ENCODE peak calls at places on chromosomes 1 and 21, in four cellular contexts. C is transverse colon, X is coronary artery, K is progenitor cell of endocrine pancreas. L is an unnamed sample.

GRCh38 chr1:216936779-216937178 is 213.6 kb upstream of the ESRRG start:
- DNase-seq in C (no peak), X (no peak), K (no peak), L (no peak)

GRCh38 chr1:228647523-228648444 is 87.5 kb upstream of the RHOU start:
- DNase-seq in C (peak; percentile 44), X (peak; percentile 77), K (peak; percentile 29), L (peak; percentile 51)

GRCh38 chr1:228308085-228308601 is 98.5 kb downstream of the TRIM11 start:
- DNase-seq in C (no peak), X (peak; percentile 49), K (no peak), L (no peak)

GRCh38 chr1:61452354-61452990 is 272.5 kb downstream of the TM2D1 start:
- DNase-seq in C (no peak), X (no peak), K (no peak), L (no peak)

GRCh38 chr1:44314401-44314800 is 40.7 kb downstream of the ERI3 start:
- DNase-seq in C (no peak), X (no peak), K (no peak), L (no peak)

GRCh38 chr1:212286437-212287131 is 1.4 kb downstream of the PPP2R5A start:
- DNase-seq in C (no peak), X (peak; percentile 72), K (peak; percentile 9), L (no peak)

GRCh38 chr1:44664730-44665370 is 9.4 kb downstream of the TMEM53 start:
- DNase-seq in C (no peak), X (no peak), K (no peak), L (no peak)

GRCh38 chr1:153357076-153357852 is 390 bp upstream of the S100A9 start:
- DNase-seq in C (peak; percentile 66), X (peak; percentile 75), K (no peak), L (peak; percentile 48)

GRCh38 chr1:6724517-6725141 is 23.0 kb upstream of the DNAJC11 start:
- DNase-seq in C (no peak), X (no peak), K (no peak), L (no peak)

GRCh38 chr1:30195424-30196134 is 527.8 kb downstream of the MATN1 start:
- DNase-seq in C (no peak), X (no peak), K (no peak), L (no peak)

GRCh38 chr1:2314297-2314802 is 77.0 kb downstream of the MORN1 start:
- DNase-seq in C (peak; percentile 56), X (no peak), K (peak; percentile 70), L (peak; percentile 57)

GRCh38 chr1:189851806-189852367 is 625.8 kb downstream of the BRINP3 start:
- DNase-seq in C (no peak), X (no peak), K (no peak), L (no peak)

GRCh38 chr1:172537827-172538391 is 5.0 kb downstream of the SUCO start:
- DNase-seq in C (no peak), X (no peak), K (no peak), L (no peak)

GRCh38 chr21:33020558-33021100 is 5.1 kb upstream of the OLIG2 start:
- DNase-seq in C (no peak), X (peak; percentile 31), K (no peak), L (no peak)

GRCh38 chr1:3761296-3762010 is 9.2 kb downstream of the CCDC27 start:
- DNase-seq in C (no peak), X (no peak), K (no peak), L (no peak)

GRCh38 chr1:231187556-231187955 is 25.7 kb downstream of the TRIM67 start:
- DNase-seq in C (no peak), X (no peak), K (no peak), L (no peak)

GRCh38 chr21:18026359-18026758 is 207.2 kb upstream of the C21orf91 start:
- DNase-seq in C (no peak), X (no peak), K (no peak), L (no peak)

GRCh38 chr1:201277441-201277840 is 5.9 kb upstream of the PKP1 start:
- DNase-seq in C (no peak), X (no peak), K (no peak), L (no peak)

GRCh38 chr1:93676424-93676823 is 5.2 kb downstream of the BCAR3 start:
- DNase-seq in C (no peak), X (no peak), K (no peak), L (no peak)

GRCh38 chr1:50348449-50349241 is 74.6 kb downstream of the DMRTA2 start:
- DNase-seq in C (peak; percentile 40), X (no peak), K (peak; percentile 52), L (peak; percentile 74)

GRCh38 chr1:215257280-215257679 is 174.7 kb downstream of the KCNK2 start:
- DNase-seq in C (no peak), X (no peak), K (no peak), L (no peak)

GRCh38 chr1:247331172-247331525 is 518 bp downstream of the ZNF496 start:
- DNase-seq in C (peak; percentile 87), X (peak; percentile 85), K (peak; percentile 62), L (peak; percentile 98)

GRCh38 chr1:155080250-155081228 is 1.9 kb downstream of the EFNA3 start:
- DNase-seq in C (peak; percentile 54), X (no peak), K (peak; percentile 79), L (peak; percentile 84)

GRCh38 chr1:172245788-172246187 is 174.7 kb upstream of the C1orf105 start:
- DNase-seq in C (no peak), X (no peak), K (no peak), L (no peak)

GRCh38 chr1:221961532-221962292 is 219.8 kb upstream of the DUSP10 start:
- DNase-seq in C (no peak), X (no peak), K (no peak), L (no peak)

GRCh38 chr1:100217834-100218233 is 31.8 kb downstream of the DBT start:
- DNase-seq in C (no peak), X (no peak), K (no peak), L (no peak)

GRCh38 chr1:37468037-37468436 is 6.3 kb upstream of the ZC3H12A start:
- DNase-seq in C (no peak), X (no peak), K (no peak), L (no peak)

GRCh38 chr1:85315789-85316188 is 39.4 kb upstream of the BCL10 start:
- DNase-seq in C (no peak), X (no peak), K (no peak), L (no peak)

GRCh38 chr1:224497714-224498573 is 63.3 kb upstream of the WDR26 start:
- DNase-seq in C (no peak), X (no peak), K (no peak), L (no peak)

GRCh38 chr1:225044258-225044657 is 114.8 kb downstream of the DNAH14 start:
- DNase-seq in C (no peak), X (no peak), K (no peak), L (no peak)

GRCh38 chr1:71222668-71223067 is 141.8 kb upstream of the ZRANB2 start:
- DNase-seq in C (no peak), X (no peak), K (no peak), L (no peak)

GRCh38 chr1:212566522-212567479 is 41.8 kb upstream of the ATF3 start:
- DNase-seq in C (peak; percentile 45), X (no peak), K (no peak), L (peak; percentile 54)

GRCh38 chr1:179353546-179353945 is 12.2 kb upstream of the AXDND1 start:
- DNase-seq in C (no peak), X (no peak), K (no peak), L (no peak)

GRCh38 chr1:25900209-25900608 is 6.0 kb downstream of the STMN1 start:
- DNase-seq in C (no peak), X (no peak), K (no peak), L (no peak)

GRCh38 chr1:182357913-182358312 is 33.7 kb downstream of the GLUL start:
- DNase-seq in C (no peak), X (no peak), K (no peak), L (no peak)

GRCh38 chr21:14773777-14774345 is 227.7 kb upstream of the SAMSN1 start:
- DNase-seq in C (peak; percentile 83), X (no peak), K (no peak), L (peak; percentile 76)

GRCh38 chr1:27872802-27873665 is 690 bp downstream of the THEMIS2 start:
- DNase-seq in C (no peak), X (no peak), K (no peak), L (no peak)

GRCh38 chr21:17802568-17802967 is 16.6 kb downstream of the C21orf91 start:
- DNase-seq in C (no peak), X (no peak), K (no peak), L (no peak)

L was measured in T47D.